ENCODE peak calls at places on chromosomes 6 and 20, in five cellular contexts. O is IMR-90, X is HepG2, V is GM23248, P is neural progenitor cell. Z is an unnamed sample.

GRCh38 chr6:80676386-80676785 is 569.9 kb downstream of the BCKDHB start:
- DNase-seq in O (peak; percentile 52), X (no peak), V (peak; percentile 7), P (no peak), Z (no peak)

GRCh38 chr6:42163941-42164340 is 9.2 kb upstream of the GUCA1A start:
- DNase-seq in O (peak; percentile 65), X (no peak), V (peak; percentile 30), P (no peak), Z (no peak)

GRCh38 chr6:21102201-21102600 is 491.4 kb upstream of the SOX4 start:
- DNase-seq in O (no peak), X (no peak), V (no peak), P (no peak), Z (no peak)

GRCh38 chr6:131982740-131983259 is 31.6 kb upstream of the CCN2 start:
- DNase-seq in O (peak; percentile 88), X (no peak), V (peak; percentile 86), P (no peak), Z (no peak)

GRCh38 chr20:19628570-19629134 is 129.4 kb upstream of the RIN2 start:
- DNase-seq in O (peak; percentile 66), X (peak; percentile 84), V (peak; percentile 60), P (peak; percentile 67), Z (peak; percentile 58)

GRCh38 chr6:79570802-79571367 is 33.7 kb upstream of the LCA5 start:
- DNase-seq in O (peak; percentile 48), X (peak; percentile 41), V (peak; percentile 59), P (no peak), Z (peak; percentile 57)

GRCh38 chr20:10219452-10219791 is 792 bp downstream of the SNAP25 start:
- DNase-seq in O (peak; percentile 53), X (no peak), V (peak; percentile 71), P (peak; percentile 92), Z (peak; percentile 16)

GRCh38 chr20:54680872-54681297 is 205.5 kb downstream of the DOK5 start:
- DNase-seq in O (peak; percentile 35), X (peak; percentile 65), V (peak; percentile 74), P (peak; percentile 75), Z (peak; percentile 5)

GRCh38 chr20:62043131-62043914 is 22.4 kb downstream of the TAF4 start:
- DNase-seq in O (peak; percentile 34), X (peak; percentile 93), V (peak; percentile 16), P (no peak), Z (no peak)

GRCh38 chr20:62040933-62041332 is 24.7 kb downstream of the TAF4 start:
- DNase-seq in O (no peak), X (no peak), V (no peak), P (no peak), Z (no peak)

GRCh38 chr20:62039738-62040137 is 25.9 kb downstream of the TAF4 start:
- DNase-seq in O (no peak), X (no peak), V (no peak), P (no peak), Z (no peak)

GRCh38 chr20:62042025-62042820 is 23.5 kb downstream of the TAF4 start:
- DNase-seq in O (no peak), X (no peak), V (no peak), P (no peak), Z (no peak)

DNA sequence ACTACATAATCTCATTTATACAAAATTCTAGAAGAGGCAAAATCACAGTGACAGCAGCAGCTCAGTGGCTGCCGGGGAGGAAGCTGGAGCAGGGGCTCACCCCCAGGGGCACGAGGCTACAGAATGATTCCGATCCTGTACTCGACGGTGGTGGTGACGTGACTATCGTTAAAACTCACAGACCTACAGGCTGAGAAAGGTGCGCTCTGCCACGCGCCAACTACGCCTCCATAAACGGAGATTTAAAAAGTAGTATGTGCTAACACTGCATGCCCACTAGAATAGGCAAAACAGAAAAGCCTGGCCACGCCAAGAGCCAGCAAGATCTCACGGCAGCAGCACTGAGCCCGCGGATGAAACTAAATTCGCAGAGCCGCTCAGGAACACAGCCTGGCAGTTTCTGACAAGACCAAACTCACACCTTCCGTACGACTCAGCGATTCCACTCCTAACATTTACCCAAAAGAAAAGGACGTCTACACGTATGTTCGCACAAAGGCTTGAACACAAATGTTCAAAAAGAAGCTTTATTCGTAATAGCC is 25.2 kb downstream of the TAF4 start:
- DNase-seq in O (no peak), X (no peak), V (no peak), P (no peak), Z (no peak)
- H3K9ac ChIP-seq in O (no peak overlapping the region), X (no peak overlapping the region), V (no peak overlapping the region), P (no peak overlapping the region), Z (no peak overlapping the region)

GRCh38 chr6:116666869-116667268 is 1.7 kb downstream of the ZUP1 start:
- DNase-seq in O (no peak), X (no peak), V (no peak), P (no peak), Z (no peak)
- H3K4me3 ChIP-seq in O (no peak overlapping the region), X (peak overlapping the region; percentile 94), V (peak overlapping the region; percentile 43), P (peak overlapping the region; percentile 11), Z (peak overlapping the region; percentile 65)

GRCh38 chr6:37483502-37483901 is 16.2 kb downstream of the CCDC167 start:
- DNase-seq in O (no peak), X (no peak), V (no peak), P (no peak), Z (no peak)

GRCh38 chr6:37485259-37485658 is 14.4 kb downstream of the CCDC167 start:
- DNase-seq in O (no peak), X (no peak), V (peak; percentile 29), P (peak; percentile 51), Z (no peak)

GRCh38 chr6:37486440-37486839 is 13.3 kb downstream of the CCDC167 start:
- DNase-seq in O (no peak), X (no peak), V (no peak), P (no peak), Z (no peak)

GRCh38 chr6:37483917-37484785 is 15.5 kb downstream of the CCDC167 start:
- DNase-seq in O (peak; percentile 29), X (peak; percentile 18), V (peak; percentile 61), P (peak; percentile 83), Z (no peak)

DNA sequence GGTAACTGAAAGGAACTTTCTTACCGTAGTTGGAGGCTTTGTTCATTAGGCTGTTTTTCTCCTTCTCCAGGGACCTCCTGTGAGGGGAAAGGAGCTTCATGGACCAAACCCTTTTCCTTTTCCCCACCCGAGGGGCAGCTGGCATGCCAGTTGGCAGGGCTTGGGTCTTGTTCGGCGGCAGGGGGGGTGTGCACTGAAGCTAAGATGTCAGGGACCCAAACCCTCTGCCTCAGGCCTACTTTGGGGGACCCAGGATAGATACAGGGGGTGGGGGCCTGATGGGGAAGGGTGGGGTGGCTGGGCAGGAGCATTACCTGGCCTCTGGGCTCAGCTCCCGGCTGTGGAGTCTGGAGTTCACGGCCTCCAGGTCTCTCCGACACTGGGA is 14.9 kb downstream of the CCDC167 start:
- DNase-seq in O (no peak), X (no peak), V (no peak), P (no peak), Z (no peak)
- H3K9ac ChIP-seq in O (no peak overlapping the region), X (no peak overlapping the region), V (no peak overlapping the region), P (no peak overlapping the region), Z (no peak overlapping the region)

GRCh38 chr6:34563513-34563870 is 7.4 kb upstream of the SPDEF start:
- DNase-seq in O (no peak), X (no peak), V (no peak), P (no peak), Z (no peak)

GRCh38 chr6:34564181-34564580 is 8.1 kb upstream of the SPDEF start:
- DNase-seq in O (no peak), X (no peak), V (no peak), P (no peak), Z (no peak)

GRCh38 chr6:34568341-34568680 is 12.2 kb upstream of the SPDEF start:
- DNase-seq in O (no peak), X (no peak), V (no peak), P (no peak), Z (no peak)

GRCh38 chr6:34566830-34567546 is 10.9 kb upstream of the SPDEF start:
- DNase-seq in O (no peak), X (peak; percentile 39), V (no peak), P (no peak), Z (no peak)

GRCh38 chr6:34565722-34566137 is 9.6 kb upstream of the SPDEF start:
- DNase-seq in O (no peak), X (no peak), V (no peak), P (no peak), Z (no peak)
- H3K4me3 ChIP-seq in O (no peak overlapping the region), X (no peak overlapping the region), V (no peak overlapping the region), P (no peak overlapping the region), Z (no peak overlapping the region)